ENCODE peak calls at places on chromosomes 6 and 20, in four cellular contexts. L, C, A and V are unnamed samples.

GRCh38 chr6:136226027-136226673 is 24.0 kb downstream of the MTFR2 start:
- DNase-seq in A (no peak), C (peak; percentile 36), L (peak; percentile 63), V (no peak)

GRCh38 chr20:7358670-7359069 is 581.6 kb downstream of the HAO1 start:
- DNase-seq in L (no peak), C (no peak), A (no peak), V (no peak)

GRCh38 chr6:11009353-11009752 is 34.8 kb downstream of the ELOVL2 start:
- DNase-seq in L (no peak), C (no peak), A (no peak), V (no peak)

GRCh38 chr20:16040742-16041141 is 532.5 kb downstream of the KIF16B start:
- DNase-seq in A (no peak), C (no peak), L (no peak), V (no peak)

GRCh38 chr6:40539853-40540252 is 47.3 kb downstream of the LRFN2 start:
- DNase-seq in A (no peak), L (no peak), C (no peak), V (no peak)

GRCh38 chr6:111263837-111264236 is 176.5 kb downstream of the SLC16A10 start:
- DNase-seq in C (no peak), L (no peak), A (no peak), V (no peak)

GRCh38 chr20:846894-847278 is 13.4 kb downstream of the FAM110A start:
- DNase-seq in A (peak; percentile 72), C (peak; percentile 59), L (no peak), V (peak; percentile 35)

GRCh38 chr6:131555992-131556391 is 17.0 kb upstream of the ARG1 start:
- DNase-seq in A (no peak), C (no peak), L (no peak), V (no peak)

GRCh38 chr20:33875055-33875454 is 63.9 kb downstream of the CHMP4B start:
- DNase-seq in A (no peak), L (no peak), C (no peak), V (no peak)

GRCh38 chr20:60558491-60558890 is 600.3 kb downstream of the CDH26 start:
- DNase-seq in A (no peak), L (no peak), C (no peak), V (no peak)

GRCh38 chr6:30888472-30889137 is 4.3 kb downstream of the DDR1 start:
- DNase-seq in L (peak; percentile 8), A (peak; percentile 50), C (no peak), V (no peak)

GRCh38 chr20:62370115-62370806 is 3.1 kb upstream of the LAMA5 start:
- DNase-seq in A (no peak), C (no peak), L (no peak), V (no peak)

GRCh38 chr6:106530502-106530901 is 98.8 kb downstream of the RTN4IP1 start:
- DNase-seq in L (no peak), A (no peak), C (no peak), V (no peak)

GRCh38 chr6:100574836-100575235 is 110.1 kb upstream of the SIM1 start:
- DNase-seq in C (no peak), L (no peak), A (no peak), V (no peak)

GRCh38 chr6:8462169-8462568 is 26.8 kb upstream of the SLC35B3 start:
- DNase-seq in A (no peak), L (no peak), C (no peak), V (no peak)

GRCh38 chr6:105449756-105450390 is 47.0 kb upstream of the PREP start:
- DNase-seq in A (no peak), L (no peak), C (no peak), V (no peak)

GRCh38 chr20:36097751-36098151 is 56.8 kb upstream of the EPB41L1 start:
- DNase-seq in A (no peak), L (no peak), C (no peak), V (no peak)

GRCh38 chr6:49565855-49566254 is 15.4 kb downstream of the C6orf141 start:
- DNase-seq in L (no peak), A (no peak), C (no peak), V (no peak)

GRCh38 chr6:9783567-9783966 is 631.3 kb downstream of the TFAP2A start:
- DNase-seq in L (no peak), A (no peak), C (no peak), V (no peak)

GRCh38 chr20:1827974-1828785 is 67.0 kb upstream of the SIRPA start:
- DNase-seq in L (peak; percentile 64), A (no peak), C (no peak), V (peak; percentile 73)

GRCh38 chr6:48426636-48427035 is 315.6 kb upstream of the PTCHD4 start:
- DNase-seq in A (no peak), L (no peak), C (no peak), V (no peak)

GRCh38 chr6:47235964-47236760 is 73.5 kb downstream of the TNFRSF21 start:
- DNase-seq in C (no peak), L (peak; percentile 25), A (no peak), V (peak; percentile 61)

GRCh38 chr6:75275067-75275466 is 9.5 kb downstream of the TMEM30A start:
- DNase-seq in L (no peak), A (no peak), C (no peak), V (no peak)

GRCh38 chr6:88165877-88166492 is at the start of gene CNR1:
- DNase-seq in A (peak; percentile 92), C (no peak), L (peak; percentile 24), V (peak; percentile 81)

GRCh38 chr20:59360934-59361333 is 60.5 kb downstream of the EDN3 start:
- DNase-seq in A (no peak), L (no peak), C (no peak), V (no peak)

GRCh38 chr20:33908351-33908750 is 85.4 kb upstream of the RALY start:
- DNase-seq in L (no peak), C (no peak), A (no peak), V (no peak)

GRCh38 chr6:129606664-129607063 is 103.3 kb downstream of the ARHGAP18 start:
- DNase-seq in L (no peak), C (no peak), A (no peak), V (no peak)

GRCh38 chr6:169545956-169546355 is 155.9 kb downstream of the WDR27 start:
- DNase-seq in L (no peak), A (no peak), C (no peak), V (no peak)

GRCh38 chr6:17015144-17015543 is 86.7 kb upstream of the STMND1 start:
- DNase-seq in A (no peak), C (no peak), L (no peak), V (no peak)

GRCh38 chr6:24522090-24522820 is 27.5 kb downstream of the ALDH5A1 start:
- DNase-seq in C (no peak), A (no peak), L (no peak), V (no peak)

GRCh38 chr6:2531426-2532208 is 219.1 kb downstream of the MYLK4 start:
- DNase-seq in A (no peak), L (no peak), C (no peak), V (no peak)

GRCh38 chr6:46422619-46423018 is 68.6 kb downstream of the RCAN2 start:
- DNase-seq in A (no peak), L (no peak), C (no peak), V (no peak)

GRCh38 chr6:143286280-143286795 is 164.2 kb downstream of the ADAT2 start:
- DNase-seq in A (no peak), L (no peak), C (no peak), V (no peak)

GRCh38 chr6:47788498-47788884 is 6.7 kb downstream of the OPN5 start:
- DNase-seq in A (no peak), L (no peak), C (no peak), V (no peak)

GRCh38 chr20:2619961-2620595 is 32.4 kb upstream of the NOP56 start:
- DNase-seq in L (no peak), C (no peak), A (no peak), V (no peak)

GRCh38 chr6:160420969-160421556 is 72.9 kb downstream of the SLC22A3 start:
- DNase-seq in A (no peak), C (no peak), L (no peak), V (no peak)

GRCh38 chr6:28794175-28795002 is 129.4 kb downstream of the TRIM27 start:
- DNase-seq in L (no peak), A (no peak), C (no peak), V (no peak)
- TF ChIP-seq CTCF in L (no peak), A (no peak), C (no peak), V (no peak)

GRCh38 chr6:89356644-89357043 is 4.1 kb upstream of the UBE2J1 start:
- DNase-seq in C (no peak), A (no peak), L (no peak), V (no peak)
- H3K4me1 ChIP-seq in C (peaks cover 29% of the 10 kb centered on the region), A (peaks cover 7% of the 10 kb centered on the region), L (no peaks in the 10 kb centered on the region), V (no peaks in the 10 kb centered on the region)

DNA sequence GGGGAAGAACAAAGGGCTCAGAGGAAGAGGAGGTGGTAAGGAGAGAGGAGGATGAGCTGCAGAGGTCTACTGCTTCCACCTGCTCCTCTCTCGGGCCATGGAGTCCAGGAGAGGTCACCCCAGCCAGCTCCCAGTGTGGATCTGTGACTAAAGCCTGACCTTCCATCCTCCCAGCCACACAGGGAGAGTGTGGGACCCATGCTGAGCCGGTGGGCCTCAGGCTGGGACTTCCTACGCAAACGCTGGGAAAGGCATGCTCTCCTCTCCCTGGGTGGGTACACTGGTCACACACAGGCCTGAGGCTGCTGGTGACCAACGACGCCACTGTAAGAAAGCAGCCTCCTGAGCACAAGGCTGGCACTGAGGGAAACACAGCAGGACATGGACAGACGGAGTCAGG is 111.3 kb downstream of the PREX1 start:
- DNase-seq in C (no peak), L (no peak), A (no peak), V (no peak)
- H3K4me3 ChIP-seq in C (peak overlapping the region; percentile 28), L (no peak overlapping the region), A (no peak overlapping the region), V (no peak overlapping the region)

GRCh38 chr20:49809803-49810359 is 2.7 kb upstream of the SLC9A8 start:
- DNase-seq in L (no peak), A (no peak), C (no peak), V (no peak)
- TF ChIP-seq CTCF in L (no peak), A (no peak), C (no peak), V (no peak)

DNA sequence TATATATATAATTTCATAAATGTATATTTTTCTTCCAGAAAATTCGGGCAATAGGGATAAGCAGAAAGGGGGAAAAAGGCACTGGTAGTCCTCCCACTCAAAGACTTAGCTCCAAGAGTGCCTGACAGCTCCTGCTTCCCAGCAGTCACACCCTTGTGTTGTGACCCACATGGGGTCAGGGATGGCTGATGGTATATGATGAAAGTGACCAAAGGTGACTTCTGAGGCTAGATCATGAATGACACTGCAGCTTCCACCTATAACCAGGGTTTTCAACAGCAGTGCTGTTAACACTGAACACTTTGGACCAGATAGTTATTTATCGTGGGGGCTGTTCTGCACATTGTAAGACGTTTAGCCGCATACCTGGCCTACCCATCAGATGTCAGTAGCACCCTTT is 22.3 kb downstream of the FAM50B start:
- DNase-seq in A (no peak), C (no peak), L (no peak), V (no peak)
- H3K4me1 ChIP-seq in A (no peaks in the 10 kb centered on the region), C (no peaks in the 10 kb centered on the region), L (peaks cover 10% of the 10 kb centered on the region), V (no peaks in the 10 kb centered on the region)

GRCh38 chr20:43188234-43188653 is 1.5 kb downstream of the PTPRT start:
- DNase-seq in C (no peak), L (no peak), A (no peak), V (no peak)
- H3K4me3 ChIP-seq in C (no peak overlapping the region), L (peak overlapping the region; percentile 13), A (no peak overlapping the region), V (no peak overlapping the region)

DNA sequence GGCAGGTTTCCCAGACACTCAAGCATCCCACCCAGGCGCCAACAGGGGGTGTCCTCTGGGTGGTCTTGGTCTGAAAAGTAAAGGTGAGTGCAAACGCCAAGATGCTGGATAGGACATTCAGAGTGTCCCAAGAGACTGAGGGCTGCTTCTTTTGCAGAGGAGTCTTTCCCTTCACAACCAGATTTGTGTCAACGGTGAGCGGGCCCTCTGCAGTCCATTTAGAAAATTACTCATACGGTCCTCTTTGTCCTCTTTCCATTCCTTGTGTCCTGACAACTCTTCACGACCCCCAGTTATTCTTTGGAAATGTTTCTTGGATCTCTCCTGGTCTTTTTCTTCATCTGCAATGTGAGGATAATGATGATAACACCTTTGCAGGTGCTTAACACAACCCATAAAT is 257.8 kb downstream of the CDC5L start:
- DNase-seq in C (no peak), L (no peak), A (peak; percentile 12), V (no peak)
- TF ChIP-seq CTCF in C (no peak), L (no peak), A (no peak), V (no peak)